ENCODE peak calls at places on chromosomes 6 and 20, in four cellular contexts. J is body of pancreas, M is HCT116, G is substantia nigra. E is an unnamed sample.
A peak's percentile ranks its signal among the peaks of the same experiment; 100 is the strongest.

GRCh38 chr6:116369540-116370327 is 1.0 kb upstream of the DSE start:
- DNase-seq in J (no peak), M (no peak), G (no peak), E (no peak)

GRCh38 chr6:11700118-11700718 is 78.4 kb downstream of the ADTRP start:
- DNase-seq in M (peak; percentile 32), J (no peak), G (no peak), E (no peak)

GRCh38 chr6:52371656-52372151 is 9.8 kb downstream of the PAQR8 start:
- DNase-seq in G (no peak), J (no peak), M (no peak), E (no peak)

GRCh38 chr20:24773751-24774201 is 175.3 kb upstream of the CST7 start:
- DNase-seq in J (no peak), G (no peak), M (no peak), E (peak; percentile 69)

GRCh38 chr6:12602342-12602741 is 114.2 kb upstream of the PHACTR1 start:
- DNase-seq in J (no peak), G (no peak), M (no peak), E (peak; percentile 59)

GRCh38 chr6:101294676-101295075 is 98.8 kb upstream of the GRIK2 start:
- DNase-seq in G (no peak), J (no peak), M (no peak), E (no peak)

GRCh38 chr20:8983478-8984345 is 85.2 kb upstream of the PLCB4 start:
- DNase-seq in G (no peak), J (no peak), M (no peak), E (no peak)

GRCh38 chr20:24027229-24027628 is 38.6 kb upstream of the GGTLC1 start:
- DNase-seq in J (no peak), G (no peak), M (no peak), E (no peak)

GRCh38 chr20:61520761-61521460 is 268.9 kb downstream of the CDH4 start:
- DNase-seq in G (no peak), J (no peak), M (no peak), E (peak; percentile 76)